ENCODE peak calls at places on chromosomes 11 and 22, in five cellular contexts. D is nephron progenitor cell; G is kidney; A is activated CD8-positive, alpha-beta T cell treated with anti-CD3 and anti-CD28 coated beads for 36 hours; B is GM13976. N is an unnamed sample.

GRCh38 chr11:69401715-69402114 is 79.7 kb upstream of the LINC01488 start:
- DNase-seq in B (no peak), D (no peak), G (no peak), A (no peak), N (no peak)

GRCh38 chr11:106619320-106619990 is 398.8 kb downstream of the GUCY1A2 start:
- DNase-seq in G (no peak), A (no peak), B (no peak), D (no peak), N (no peak)

GRCh38 chr22:49372530-49373288 is 455.0 kb downstream of the BRD1 start:
- DNase-seq in G (peak), B (no peak), D (peak), A (no peak), N (peak)

GRCh38 chr11:76074178-76075112 is 131.9 kb downstream of the WNT11 start:
- DNase-seq in A (no peak), G (no peak), B (no peak), D (no peak), N (no peak)

GRCh38 chr11:117761993-117762392 is 35.0 kb downstream of the DSCAML1 start:
- DNase-seq in B (no peak), A (no peak), G (no peak), D (no peak), N (no peak)

GRCh38 chr11:100925935-100926334 is 203.7 kb downstream of the PGR start:
- DNase-seq in A (no peak), G (no peak), D (no peak), B (no peak), N (no peak)

GRCh38 chr11:35545604-35546003 is 20.2 kb upstream of the PAMR1 start:
- DNase-seq in B (no peak), G (no peak), D (no peak), A (no peak), N (no peak)

GRCh38 chr22:22410121-22410520 is 98.4 kb downstream of the ZNF280B start:
- DNase-seq in D (no peak), B (no peak), G (peak), A (peak), N (peak)

GRCh38 chr11:112128483-112129121 is 35.3 kb downstream of the IL18 start:
- DNase-seq in D (no peak), B (no peak), G (peak), A (no peak), N (no peak)

GRCh38 chr22:42842658-42843370 is 14.3 kb downstream of the ARFGAP3 start:
- DNase-seq in G (no peak), B (no peak), A (no peak), D (no peak), N (no peak)

GRCh38 chr11:34027516-34028406 is 23.8 kb upstream of the CAPRIN1 start:
- DNase-seq in A (no peak), G (no peak), D (no peak), B (no peak), N (no peak)

GRCh38 chr11:114172055-114172861 is 112.7 kb downstream of the ZBTB16 start:
- DNase-seq in G (no peak), D (no peak), B (no peak), A (no peak), N (no peak)

GRCh38 chr11:33920838-33921613 is 29.1 kb upstream of the LMO2 start:
- DNase-seq in G (no peak), A (peak), B (peak), D (no peak), N (no peak)

GRCh38 chr11:119691701-119692546 is 37.1 kb downstream of the NECTIN1 start:
- DNase-seq in D (no peak), A (no peak), B (no peak), G (no peak), N (no peak)

GRCh38 chr22:41289681-41290080 is 3.7 kb upstream of the RANGAP1 start:
- DNase-seq in D (no peak), A (no peak), B (no peak), G (no peak), N (no peak)

GRCh38 chr22:50625568-50626313 is 2.2 kb downstream of the ARSA start:
- DNase-seq in B (no peak), D (no peak), A (no peak), G (peak), N (no peak)
- TF ChIP-seq CTCF in B (peak), D (no peak), A (no peak), G (no peak), N (no peak)

GRCh38 chr11:121199516-121199915 is 93.1 kb upstream of the SC5D start:
- DNase-seq in G (no peak), B (no peak), D (no peak), A (no peak), N (no peak)

GRCh38 chr11:121198491-121198890 is 94.1 kb upstream of the SC5D start:
- DNase-seq in G (no peak), D (no peak), A (no peak), B (no peak), N (no peak)

GRCh38 chr11:121191787-121192186 is 90.7 kb downstream of the TECTA start:
- DNase-seq in B (no peak), A (no peak), G (no peak), D (no peak), N (no peak)

GRCh38 chr11:121194731-121195596 is 93.9 kb downstream of the TECTA start:
- DNase-seq in B (peak), D (peak), A (peak), G (no peak), N (no peak)
- TF ChIP-seq CTCF in B (peak), D (peak), A (peak), G (peak), N (peak)

DNA sequence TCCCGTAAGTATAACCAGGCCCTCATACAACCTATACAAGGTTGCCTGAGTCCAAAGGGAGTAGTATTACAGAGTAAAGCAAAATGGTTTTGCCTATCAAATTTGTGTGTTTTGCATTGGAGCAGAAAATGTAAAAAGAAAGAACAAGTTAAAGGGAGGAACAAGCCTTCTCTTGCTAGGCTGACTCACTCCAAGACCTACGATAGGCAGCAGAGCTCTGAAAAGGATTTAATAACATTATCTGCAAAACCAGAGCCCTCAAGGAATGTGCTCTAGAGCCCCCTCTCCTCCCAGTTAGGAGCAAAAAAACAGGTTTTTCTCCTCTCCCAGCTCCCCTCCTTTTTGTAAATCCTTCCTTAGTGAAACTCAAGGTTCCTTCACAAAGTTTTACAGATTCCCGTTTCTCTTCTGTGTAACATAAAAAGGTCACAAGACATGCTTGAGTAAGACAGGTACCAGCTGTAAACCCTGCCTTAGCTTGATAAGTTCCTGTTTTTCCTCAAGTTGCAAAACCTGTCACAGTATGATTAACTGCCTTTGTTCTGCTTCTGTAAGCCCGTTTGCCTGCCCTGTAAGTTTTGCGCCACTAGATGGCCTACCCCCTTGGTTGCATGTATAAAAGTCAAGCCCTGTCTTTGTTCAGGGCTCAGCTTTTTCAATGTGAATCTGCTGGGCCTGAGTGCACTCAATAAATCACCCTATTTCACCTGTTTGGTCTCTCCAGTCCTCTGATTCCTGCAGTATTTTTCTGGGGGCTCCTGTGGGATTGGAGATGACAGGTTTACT is 498.2 kb downstream of the KCNA4 start:
- DNase-seq in B (no peak), G (no peak), A (no peak), D (no peak), N (no peak)
- TF ChIP-seq CTCF in B (no peak), G (no peak), A (no peak), D (peak), N (no peak)

GRCh38 chr22:50607366-50608020 is 6.9 kb downstream of the MAPK8IP2 start:
- DNase-seq in D (no peak), A (no peak), B (peak), G (no peak), N (no peak)

GRCh38 chr22:50604623-50605348 is 4.2 kb downstream of the MAPK8IP2 start:
- DNase-seq in B (peak), D (no peak), G (peak), A (no peak), N (no peak)

GRCh38 chr22:50605349-50606074 is 4.9 kb downstream of the MAPK8IP2 start:
- DNase-seq in B (peak), G (peak), D (no peak), A (no peak), N (no peak)

GRCh38 chr22:50606561-50607365 is 6.2 kb downstream of the MAPK8IP2 start:
- DNase-seq in A (no peak), G (peak), D (no peak), B (peak), N (no peak)

GRCh38 chr22:50606126-50606525 is 5.5 kb downstream of the MAPK8IP2 start:
- DNase-seq in A (no peak), B (peak), G (peak), D (no peak), N (no peak)
- TF ChIP-seq CTCF in A (no peak), B (peak), G (no peak), D (no peak), N (no peak)

GRCh38 chr22:31952094-31952401 is 7.7 kb downstream of the YWHAH start:
- DNase-seq in B (no peak), A (no peak), G (no peak), D (no peak), N (no peak)
- TF ChIP-seq CTCF in B (no peak), A (no peak), G (no peak), D (no peak), N (no peak)

GRCh38 chr11:45846974-45847907 is at the start of gene CRY2:
- DNase-seq in D (peak), A (peak), B (peak), G (peak), N (peak)
- TF ChIP-seq CTCF in D (no peak), A (no peak), B (no peak), G (no peak), N (no peak)